ENCODE peak calls at places on chromosomes 11 and 22, in six cellular contexts. Z is GM23338, E is HL-60, T is neural progenitor cell, F is psoas muscle, K is heart right ventricle. X is an unnamed sample.

GRCh38 chr22:31192513-31192912 is 19.6 kb upstream of the LIMK2 start:
- DNase-seq in Z (no peak), E (peak; percentile 68), T (no peak), F (no peak), K (no peak), X (no peak)

GRCh38 chr11:59205664-59206063 is 7.1 kb downstream of the MPEG1 start:
- DNase-seq in Z (no peak), E (no peak), T (no peak), F (no peak), K (no peak), X (no peak)

GRCh38 chr22:38034278-38034882 is 22.8 kb upstream of the PICK1 start:
- DNase-seq in Z (peak; percentile 84), E (peak; percentile 74), T (peak; percentile 79), F (peak; percentile 63), K (peak; percentile 78), X (peak; percentile 75)

GRCh38 chr11:90423378-90423777 is 200.5 kb upstream of the CHORDC1 start:
- DNase-seq in Z (no peak), E (no peak), T (peak; percentile 47), F (no peak), K (no peak), X (peak; percentile 71)

GRCh38 chr11:62806611-62807121 is 1.4 kb upstream of the NXF1 start:
- DNase-seq in Z (no peak), E (peak; percentile 90), T (no peak), F (peak; percentile 43), K (no peak), X (no peak)

GRCh38 chr22:37202706-37203105 is 9.6 kb downstream of the SSTR3 start:
- DNase-seq in Z (no peak), E (no peak), T (no peak), F (no peak), K (no peak), X (no peak)

GRCh38 chr11:61718613-61719302 is 33.7 kb upstream of the MYRF start:
- DNase-seq in Z (peak; percentile 85), E (no peak), T (peak; percentile 85), F (no peak), K (no peak), X (no peak)

GRCh38 chr11:86162257-86162656 is 82.3 kb upstream of the EED start:
- DNase-seq in Z (no peak), E (peak; percentile 77), T (no peak), F (peak; percentile 39), K (no peak), X (no peak)

GRCh38 chr11:133898031-133898769 is 52.9 kb upstream of the SPATA19 start:
- DNase-seq in Z (peak; percentile 84), E (no peak), T (peak; percentile 24), F (no peak), K (no peak), X (no peak)

GRCh38 chr22:29617922-29618629 is 14.6 kb downstream of the NF2 start:
- DNase-seq in Z (no peak), E (no peak), T (no peak), F (no peak), K (no peak), X (no peak)

GRCh38 chr11:12276831-12277475 is 100.4 kb upstream of the PARVA start:
- DNase-seq in Z (no peak), E (no peak), T (no peak), F (no peak), K (no peak), X (no peak)

GRCh38 chr11:34411786-34412185 is 26.9 kb upstream of the CAT start:
- DNase-seq in Z (no peak), E (no peak), T (no peak), F (no peak), K (no peak), X (no peak)

GRCh38 chr11:31355817-31356216 is 13.7 kb downstream of the DCDC1 start:
- DNase-seq in Z (no peak), E (no peak), T (no peak), F (no peak), K (no peak), X (no peak)

GRCh38 chr11:133078591-133079179 is 453.6 kb downstream of the OPCML start:
- DNase-seq in Z (peak; percentile 86), E (peak; percentile 16), T (peak; percentile 78), F (peak; percentile 18), K (peak; percentile 37), X (peak; percentile 12)

GRCh38 chr11:115659061-115659963 is 155.1 kb upstream of the CADM1 start:
- DNase-seq in Z (peak; percentile 68), E (peak; percentile 35), T (peak; percentile 67), F (peak; percentile 29), K (peak; percentile 41), X (no peak)

GRCh38 chr22:39152511-39153219 is at the start of gene CBX7:
- DNase-seq in Z (peak; percentile 86), E (peak; percentile 80), T (peak; percentile 91), F (peak; percentile 96), K (peak; percentile 96), X (no peak)
- TF ChIP-seq CTCF in Z (no peak), E (no peak), T (no peak), F (no peak), K (no peak), X (no peak)

GRCh38 chr22:35838849-35839646 is 121.4 kb downstream of the APOL5 start:
- DNase-seq in Z (peak; percentile 70), E (no peak), T (peak; percentile 68), F (peak; percentile 25), K (no peak), X (no peak)

GRCh38 chr22:35835998-35836691 is 118.5 kb downstream of the APOL5 start:
- DNase-seq in Z (peak; percentile 84), E (no peak), T (peak; percentile 75), F (peak; percentile 29), K (peak; percentile 26), X (peak; percentile 54)

GRCh38 chr22:35839811-35840739 is 122.4 kb downstream of the APOL5 start:
- DNase-seq in Z (peak; percentile 96), E (no peak), T (peak; percentile 94), F (peak; percentile 87), K (peak; percentile 79), X (peak; percentile 81)

GRCh38 chr22:35835267-35835997 is 117.8 kb downstream of the APOL5 start:
- DNase-seq in Z (no peak), E (no peak), T (no peak), F (no peak), K (no peak), X (no peak)

DNA sequence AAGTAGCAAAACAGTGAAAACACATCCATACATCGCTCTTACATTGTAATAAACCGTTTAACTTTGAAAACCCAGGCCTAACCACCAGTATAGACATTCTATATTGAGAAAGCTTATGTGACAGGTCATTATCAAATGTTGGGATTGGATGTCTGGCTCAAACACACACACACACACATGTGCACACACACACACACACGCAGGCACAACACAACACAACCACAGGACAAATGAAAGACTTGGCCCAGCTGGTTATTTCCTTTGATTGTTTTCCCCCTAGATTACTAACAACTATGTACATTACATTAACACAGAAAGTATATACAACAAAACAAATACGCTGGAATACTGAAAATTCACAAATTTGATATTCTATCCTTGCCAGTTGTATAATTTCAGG is 119.7 kb downstream of the APOL5 start:
- DNase-seq in Z (no peak), E (no peak), T (no peak), F (no peak), K (no peak), X (no peak)
- H3K4me3 ChIP-seq in Z (peak overlapping the region; percentile 46), E (no peak overlapping the region), T (peak overlapping the region; percentile 45), F (peak overlapping the region; percentile 67), K (no peak overlapping the region), X (no peak overlapping the region)

GRCh38 chr11:889261-889660 is 21.3 kb downstream of the CHID1 start:
- DNase-seq in Z (no peak), E (no peak), T (no peak), F (no peak), K (no peak), X (no peak)

GRCh38 chr11:890794-891600 is 19.6 kb downstream of the CHID1 start:
- DNase-seq in Z (no peak), E (no peak), T (peak; percentile 33), F (no peak), K (no peak), X (no peak)

GRCh38 chr11:888290-889212 is 22.1 kb downstream of the CHID1 start:
- DNase-seq in Z (no peak), E (no peak), T (no peak), F (no peak), K (no peak), X (no peak)

GRCh38 chr11:892106-892505 is 18.5 kb downstream of the CHID1 start:
- DNase-seq in Z (peak; percentile 34), E (no peak), T (peak; percentile 31), F (no peak), K (no peak), X (no peak)

GRCh38 chr11:889686-890475 is 20.7 kb downstream of the CHID1 start:
- DNase-seq in Z (peak; percentile 77), E (no peak), T (peak; percentile 35), F (no peak), K (no peak), X (no peak)
- TF ChIP-seq CTCF in Z (peak; percentile 32), E (no peak), T (peak; percentile 10), F (no peak), K (no peak), X (no peak)

GRCh38 chr22:21047035-21047661 is 1.4 kb downstream of the LRRC74B start:
- DNase-seq in Z (no peak), E (no peak), T (no peak), F (no peak), K (no peak), X (no peak)

GRCh38 chr22:21045585-21046294 is at the start of gene LRRC74B:
- DNase-seq in Z (peak; percentile 97), E (peak; percentile 52), T (peak; percentile 98), F (peak; percentile 92), K (peak; percentile 91), X (peak; percentile 66)

GRCh38 chr22:21043856-21044535 is 1.8 kb upstream of the LRRC74B start:
- DNase-seq in Z (no peak), E (no peak), T (no peak), F (no peak), K (no peak), X (no peak)

GRCh38 chr22:21042978-21043855 is 2.5 kb upstream of the LRRC74B start:
- DNase-seq in Z (no peak), E (no peak), T (no peak), F (no peak), K (no peak), X (no peak)

DNA sequence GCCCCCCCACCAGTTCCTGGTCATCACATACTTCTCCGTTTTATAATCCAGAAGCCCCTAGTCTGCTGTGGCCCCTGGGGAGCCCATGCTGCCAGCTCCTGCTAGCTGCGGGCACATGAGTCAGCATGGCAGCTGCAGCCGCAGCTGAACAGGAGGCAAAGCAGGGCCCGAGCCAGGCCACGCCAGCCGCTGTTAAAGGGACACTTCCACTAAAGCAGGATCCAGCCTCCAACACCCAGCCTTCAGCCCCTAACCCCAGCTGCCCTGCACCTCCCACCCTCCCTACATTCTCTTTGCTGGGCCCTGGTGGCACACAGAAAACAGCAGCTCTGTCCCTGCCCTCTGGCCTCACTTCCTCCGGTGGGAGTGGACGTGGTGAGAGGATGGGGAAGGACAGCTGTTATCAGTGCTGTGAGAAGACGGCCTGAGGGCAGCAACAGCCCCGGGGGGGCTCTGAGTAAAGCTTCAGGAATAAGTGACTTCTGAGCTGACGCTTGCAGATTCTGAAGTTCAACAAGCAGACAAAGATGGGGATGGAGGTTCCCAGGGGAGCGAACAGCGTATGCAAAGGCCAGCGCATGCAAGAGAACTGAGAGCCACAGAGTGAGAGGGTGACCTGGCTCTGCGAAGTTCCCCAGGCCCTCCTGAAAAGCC is 688 bp upstream of the LRRC74B start:
- DNase-seq in Z (peak; percentile 28), E (peak; percentile 26), T (peak; percentile 21), F (peak; percentile 67), K (no peak), X (no peak)
- H3K4me3 ChIP-seq in Z (peak overlapping the region; percentile 91), E (no peak overlapping the region), T (peak overlapping the region; percentile 52), F (peak overlapping the region; percentile 77), K (peak overlapping the region; percentile 60), X (peak overlapping the region; percentile 77)